ENCODE peak calls at places on chromosomes 6 and 20, in six cellular contexts. H, J, N, V, R and G are unnamed samples.

GRCh38 chr20:51400051-51400926 is 142.2 kb downstream of the NFATC2 start:
- DNase-seq in H (no peak), J (peak; percentile 76), N (no peak), V (no peak), R (no peak), G (no peak)

GRCh38 chr20:52975024-52975732 is 3.0 kb downstream of the TSHZ2 start:
- DNase-seq in H (peak; percentile 44), J (no peak), N (no peak), V (no peak), R (no peak), G (no peak)

GRCh38 chr20:38245753-38246152 is 14.8 kb downstream of the KIAA1755 start:
- DNase-seq in H (no peak), J (peak; percentile 18), N (no peak), V (peak; percentile 49), R (no peak), G (peak; percentile 39)

GRCh38 chr6:30592287-30592686 is 21.0 kb downstream of the ABCF1 start:
- DNase-seq in H (no peak), J (no peak), N (no peak), V (no peak), R (no peak), G (no peak)

GRCh38 chr6:14288910-14289309 is 171.3 kb downstream of the CD83 start:
- DNase-seq in H (no peak), J (no peak), N (no peak), V (no peak), R (no peak), G (no peak)

GRCh38 chr6:43746613-43747101 is 23.4 kb upstream of the VEGFA start:
- DNase-seq in H (no peak), J (no peak), N (no peak), V (no peak), R (peak; percentile 34), G (no peak)

GRCh38 chr20:53409177-53409576 is 184.5 kb downstream of the ZNF217 start:
- DNase-seq in H (no peak), J (no peak), N (no peak), V (no peak), R (no peak), G (no peak)

GRCh38 chr20:61536671-61537070 is 284.6 kb downstream of the CDH4 start:
- DNase-seq in H (no peak), J (no peak), N (no peak), V (no peak), R (no peak), G (no peak)

GRCh38 chr6:44652551-44652950 is 265.0 kb downstream of the CDC5L start:
- DNase-seq in H (no peak), J (no peak), N (peak; percentile 25), V (no peak), R (no peak), G (no peak)

GRCh38 chr6:87104657-87105056 is 9.8 kb upstream of the CGA start:
- DNase-seq in H (no peak), J (no peak), N (no peak), V (no peak), R (no peak), G (no peak)

GRCh38 chr6:157219201-157220200 is 103.8 kb downstream of the TMEM242 start:
- DNase-seq in H (no peak), J (no peak), N (peak; percentile 63), V (no peak), R (peak; percentile 46), G (no peak)

GRCh38 chr6:118551673-118552063 is 3.6 kb downstream of the PLN start:
- DNase-seq in H (no peak), J (no peak), N (peak; percentile 59), V (no peak), R (no peak), G (no peak)

GRCh38 chr6:150273457-150274309 is 95.1 kb upstream of the IYD start:
- DNase-seq in H (no peak), J (no peak), N (no peak), V (no peak), R (no peak), G (peak; percentile 84)

GRCh38 chr6:13014551-13015378 is 298.2 kb downstream of the PHACTR1 start:
- DNase-seq in H (no peak), J (no peak), N (no peak), V (peak; percentile 48), R (no peak), G (no peak)

GRCh38 chr6:51511081-51511480 is 576.3 kb downstream of the PKHD1 start:
- DNase-seq in H (no peak), J (no peak), N (no peak), V (no peak), R (no peak), G (no peak)

GRCh38 chr20:50450961-50451752 is 59.0 kb upstream of the PTPN1 start:
- DNase-seq in H (peak; percentile 62), J (peak; percentile 20), N (peak; percentile 46), V (peak; percentile 61), R (no peak), G (no peak)

GRCh38 chr6:110769923-110770322 is 45.3 kb downstream of the CDK19 start:
- DNase-seq in H (no peak), J (no peak), N (no peak), V (no peak), R (no peak), G (no peak)

GRCh38 chr20:24949756-24950127 is 673 bp downstream of the CST7 start:
- DNase-seq in H (no peak), J (no peak), N (no peak), V (no peak), R (no peak), G (no peak)

GRCh38 chr6:135488023-135488422 is 9.5 kb downstream of the AHI1 start:
- DNase-seq in H (no peak), J (no peak), N (peak; percentile 74), V (no peak), R (no peak), G (no peak)

GRCh38 chr20:47089151-47089550 is 194.5 kb downstream of the EYA2 start:
- DNase-seq in H (no peak), J (no peak), N (no peak), V (no peak), R (no peak), G (no peak)

GRCh38 chr20:38272398-38272797 is 11.9 kb upstream of the KIAA1755 start:
- DNase-seq in H (no peak), J (no peak), N (peak; percentile 74), V (no peak), R (no peak), G (no peak)

GRCh38 chr6:110270166-110270565 is 88.0 kb downstream of the METTL24 start:
- DNase-seq in H (no peak), J (no peak), N (peak; percentile 1), V (no peak), R (no peak), G (no peak)

GRCh38 chr20:16397053-16397452 is 176.2 kb downstream of the KIF16B start:
- DNase-seq in H (no peak), J (no peak), N (no peak), V (peak; percentile 48), R (peak; percentile 58), G (peak; percentile 65)

GRCh38 chr6:115977220-115977619 is 83.5 kb downstream of the FRK start:
- DNase-seq in H (no peak), J (no peak), N (no peak), V (no peak), R (no peak), G (no peak)

GRCh38 chr20:48142258-48142657 is 357.0 kb upstream of the SULF2 start:
- DNase-seq in H (no peak), J (no peak), N (no peak), V (no peak), R (no peak), G (no peak)

GRCh38 chr6:47105469-47106188 is 63.5 kb upstream of the ADGRF1 start:
- DNase-seq in H (no peak), J (no peak), N (no peak), V (no peak), R (no peak), G (no peak)

GRCh38 chr6:46393940-46394337 is 97.3 kb downstream of the RCAN2 start:
- DNase-seq in H (no peak), J (no peak), N (no peak), V (no peak), R (no peak), G (no peak)

GRCh38 chr20:58131111-58131510 is 97.3 kb downstream of the ANKRD60 start:
- DNase-seq in H (no peak), J (no peak), N (no peak), V (no peak), R (no peak), G (no peak)

GRCh38 chr6:82589509-82590206 is 226.0 kb downstream of the TPBG start:
- DNase-seq in H (no peak), J (no peak), N (peak; percentile 64), V (no peak), R (no peak), G (no peak)

GRCh38 chr6:89269981-89270380 is 45.1 kb downstream of the GABRR2 start:
- DNase-seq in H (no peak), J (no peak), N (no peak), V (no peak), R (no peak), G (no peak)
- H3K4me3 ChIP-seq in H (no peak overlapping the region), J (no peak overlapping the region), N (no peak overlapping the region), V (no peak overlapping the region), R (no peak overlapping the region), G (no peak overlapping the region)

GRCh38 chr6:159970659-159971063 is 1.8 kb downstream of the IGF2R start:
- DNase-seq in H (no peak), J (no peak), N (no peak), V (no peak), R (no peak), G (no peak)

GRCh38 chr6:159971341-159972178 is 2.7 kb downstream of the IGF2R start:
- DNase-seq in H (no peak), J (no peak), N (no peak), V (no peak), R (no peak), G (no peak)

GRCh38 chr6:159969204-159969912 is 476 bp downstream of the IGF2R start:
- DNase-seq in H (peak; percentile 65), J (no peak), N (peak; percentile 17), V (peak; percentile 51), R (peak; percentile 58), G (peak; percentile 37)

GRCh38 chr6:159968295-159969203 is at the start of gene IGF2R:
- DNase-seq in H (peak; percentile 95), J (peak; percentile 98), N (peak; percentile 80), V (peak; percentile 95), R (peak; percentile 91), G (peak; percentile 91)

GRCh38 chr6:159969921-159970320 is 1.0 kb downstream of the IGF2R start:
- DNase-seq in H (peak; percentile 64), J (peak; percentile 51), N (peak; percentile 84), V (peak; percentile 59), R (no peak), G (peak; percentile 67)
- TF ChIP-seq POLR2A in H (peak; percentile 65), J (peak; percentile 48), N (peak; percentile 45), V (no peak), R (no peak), G (peak; percentile 73)

GRCh38 chr6:2245103-2245953 is at the start of gene GMDS:
- DNase-seq in H (peak; percentile 89), J (peak; percentile 84), N (peak; percentile 91), V (peak; percentile 90), R (peak; percentile 76), G (peak; percentile 78)
- H3K27me3 ChIP-seq in H (no peaks in the 10 kb centered on the region), J (no peaks in the 10 kb centered on the region), N (no peaks in the 10 kb centered on the region), V (no peaks in the 10 kb centered on the region), R (no peaks in the 10 kb centered on the region), G (no peaks in the 10 kb centered on the region)

GRCh38 chr6:328184-328670 is 35.9 kb downstream of the DUSP22 start:
- DNase-seq in H (peak; percentile 38), J (peak; percentile 74), N (peak; percentile 92), V (peak; percentile 66), R (no peak), G (peak; percentile 59)
- H3K4me3 ChIP-seq in H (no peak overlapping the region), J (no peak overlapping the region), N (no peak overlapping the region), V (no peak overlapping the region), R (no peak overlapping the region), G (no peak overlapping the region)

GRCh38 chr6:166627039-166627874 is at the start of gene RPS6KA2:
- DNase-seq in H (peak; percentile 100), J (peak; percentile 99), N (peak; percentile 99), V (peak; percentile 100), R (peak; percentile 100), G (peak; percentile 100)
- TF ChIP-seq POLR2A in H (peak; percentile 95), J (peak; percentile 61), N (peak; percentile 87), V (peak; percentile 92), R (peak; percentile 50), G (peak; percentile 97)